ENCODE peak calls at places on chromosome 19, in five cellular contexts. One of them, this sample, is unnamed.

GRCh38 chr19:31149306-31149975 is 199.8 kb downstream of the TSHZ3 start:
- DNase-seq in H1: no peak
- DNase-seq in K562: no peak
- DNase-seq in GM12878: no peak
- DNase-seq in HepG2: no peak
- DNase-seq in this sample: no peak

GRCh38 chr19:50720921-50721291 is 1.3 kb upstream of the SHANK1 start:
- DNase-seq in HepG2: no peak
- DNase-seq in GM12878: no peak
- DNase-seq in H1: no peak
- DNase-seq in K562: no peak
- DNase-seq in this sample: no peak

GRCh38 chr19:406121-406711 is 2.7 kb downstream of the C2CD4C start:
- DNase-seq in GM12878: no peak
- DNase-seq in K562: no peak
- DNase-seq in HepG2: no peak
- DNase-seq in H1: no peak
- DNase-seq in this sample: no peak

GRCh38 chr19:18745012-18745735 is 45.9 kb downstream of the COMP start:
- DNase-seq in K562: no peak
- DNase-seq in H1: no peak
- DNase-seq in HepG2: no peak
- DNase-seq in GM12878: no peak
- DNase-seq in this sample: no peak

GRCh38 chr19:51158474-51159129 is 16.5 kb downstream of the SIGLEC7 start:
- DNase-seq in K562: peak
- DNase-seq in HepG2: peak
- DNase-seq in H1: peak
- DNase-seq in GM12878: no peak
- DNase-seq in this sample: peak

GRCh38 chr19:37966211-37967072 is 59.4 kb downstream of the SIPA1L3 start:
- DNase-seq in H1: no peak
- DNase-seq in HepG2: no peak
- DNase-seq in GM12878: no peak
- DNase-seq in K562: no peak
- DNase-seq in this sample: no peak

GRCh38 chr19:30648321-30648720 is 276.1 kb downstream of the ZNF536 start:
- DNase-seq in GM12878: no peak
- DNase-seq in HepG2: no peak
- DNase-seq in K562: no peak
- DNase-seq in H1: no peak
- DNase-seq in this sample: no peak

GRCh38 chr19:3275068-3275582 is 50.7 kb downstream of the CELF5 start:
- DNase-seq in HepG2: peak
- DNase-seq in GM12878: no peak
- DNase-seq in K562: peak
- DNase-seq in H1: peak
- DNase-seq in this sample: peak

GRCh38 chr19:18058208-18059009 is 28.3 kb downstream of the IL12RB1 start:
- DNase-seq in K562: peak
- DNase-seq in HepG2: peak
- DNase-seq in GM12878: no peak
- DNase-seq in H1: peak
- DNase-seq in this sample: peak

DNA sequence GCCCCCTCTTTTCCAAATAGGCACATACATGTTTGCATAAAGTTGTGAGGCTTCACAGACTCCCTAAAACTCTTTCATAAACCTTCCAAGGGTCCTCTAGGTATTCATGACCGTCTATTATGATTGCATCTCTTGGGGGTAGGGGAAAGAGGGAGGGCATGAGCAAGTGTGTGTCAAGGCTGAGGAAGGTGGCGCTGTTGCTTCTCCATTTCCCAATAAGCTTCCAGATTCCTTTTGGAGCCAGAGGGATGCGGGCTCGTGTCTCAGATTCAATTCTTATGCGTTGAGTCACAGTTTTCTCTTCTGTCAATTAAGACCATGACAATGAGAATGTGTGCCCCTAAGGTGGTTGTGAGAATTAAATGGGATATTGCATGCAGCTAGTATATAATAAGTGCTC is 51.0 kb upstream of the CYP2A7 start:
- DNase-seq in GM12878: no peak
- DNase-seq in K562: no peak
- DNase-seq in H1: no peak
- DNase-seq in HepG2: no peak
- DNase-seq in this sample: no peak
- TF ChIP-seq ZNF274 in GM12878: no peak
- TF ChIP-seq ZNF274 in K562: no peak
- TF ChIP-seq ZNF274 in H1: no peak
- TF ChIP-seq ZNF274 in HepG2: no peak
- TF ChIP-seq ZNF274 in this sample: no peak

DNA sequence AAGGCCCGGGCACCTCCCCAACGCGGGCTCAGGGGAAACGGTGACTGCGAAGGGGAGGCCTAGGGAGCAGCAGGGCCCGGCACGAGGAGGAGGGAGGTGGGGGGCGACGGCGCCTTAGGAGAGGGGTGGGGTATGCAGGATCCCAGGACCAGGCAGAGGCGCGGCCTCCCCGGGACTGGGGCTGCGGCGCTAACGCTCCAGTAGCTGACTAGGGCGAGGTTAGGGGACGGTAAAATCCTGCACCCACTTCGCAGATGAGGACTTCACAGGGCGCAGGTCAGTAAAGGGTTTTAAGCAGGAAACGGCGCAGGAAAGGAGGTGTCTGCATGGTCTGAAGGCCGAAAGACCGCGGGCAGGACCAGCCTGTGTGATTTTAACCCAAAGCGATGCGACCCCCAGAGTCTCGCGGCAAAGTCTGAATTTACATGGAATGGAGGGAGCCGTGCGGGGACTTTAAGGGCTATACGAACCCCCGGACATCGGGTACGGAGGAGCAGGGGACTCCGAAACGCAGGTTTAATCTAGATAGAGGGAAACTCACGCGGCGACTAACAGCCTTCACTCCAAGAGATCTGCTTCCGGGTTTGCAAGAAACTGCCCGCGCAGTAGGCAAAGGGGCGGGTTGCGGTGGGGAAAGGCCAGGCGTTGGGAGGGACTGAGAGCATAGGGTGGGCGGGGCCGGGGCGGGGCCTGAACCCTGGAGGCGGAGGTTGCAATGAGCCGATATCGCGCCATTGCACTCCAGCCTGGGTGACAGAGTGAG is at the start of gene ZNF665:
- DNase-seq in GM12878: no peak
- DNase-seq in H1: no peak
- DNase-seq in HepG2: no peak
- DNase-seq in K562: peak
- DNase-seq in this sample: no peak
- TF ChIP-seq CTCF in GM12878: no peak
- TF ChIP-seq CTCF in H1: no peak
- TF ChIP-seq CTCF in HepG2: no peak
- TF ChIP-seq CTCF in K562: no peak
- TF ChIP-seq CTCF in this sample: no peak

GRCh38 chr19:29404951-29405727 is 120.7 kb upstream of the VSTM2B start:
- DNase-seq in GM12878: no peak
- DNase-seq in K562: no peak
- DNase-seq in HepG2: no peak
- DNase-seq in H1: peak
- DNase-seq in this sample: no peak
- TF ChIP-seq ZNF274 in GM12878: no peak
- TF ChIP-seq ZNF274 in K562: no peak
- TF ChIP-seq ZNF274 in HepG2: no peak
- TF ChIP-seq ZNF274 in H1: no peak
- TF ChIP-seq ZNF274 in this sample: no peak

GRCh38 chr19:16572332-16573211 is at the start of gene SLC35E1:
- DNase-seq in K562: peak
- DNase-seq in GM12878: peak
- DNase-seq in HepG2: peak
- DNase-seq in H1: peak
- DNase-seq in this sample: peak
- TF ChIP-seq CTCF in K562: no peak
- TF ChIP-seq CTCF in GM12878: no peak
- TF ChIP-seq CTCF in HepG2: peak
- TF ChIP-seq CTCF in H1: no peak
- TF ChIP-seq CTCF in this sample: no peak

GRCh38 chr19:46088101-46088500 is 36.4 kb downstream of the IGFL3 start:
- DNase-seq in H1: no peak
- DNase-seq in K562: no peak
- DNase-seq in GM12878: no peak
- DNase-seq in HepG2: no peak
- DNase-seq in this sample: no peak
- TF ChIP-seq ZNF274 in H1: no peak
- TF ChIP-seq ZNF274 in K562: no peak
- TF ChIP-seq ZNF274 in GM12878: no peak
- TF ChIP-seq ZNF274 in HepG2: no peak
- TF ChIP-seq ZNF274 in this sample: no peak

GRCh38 chr19:49663224-49663623 is 2.4 kb downstream of the IRF3 start:
- DNase-seq in GM12878: no peak
- DNase-seq in H1: no peak
- DNase-seq in K562: no peak
- DNase-seq in HepG2: no peak
- DNase-seq in this sample: no peak

GRCh38 chr19:49666120-49666444 is 349 bp downstream of the BCL2L12 start:
- DNase-seq in K562: no peak
- DNase-seq in H1: no peak
- DNase-seq in HepG2: no peak
- DNase-seq in GM12878: no peak
- DNase-seq in this sample: no peak

GRCh38 chr19:49664171-49665070 is 1.2 kb downstream of the IRF3 start:
- DNase-seq in K562: peak
- DNase-seq in H1: peak
- DNase-seq in HepG2: peak
- DNase-seq in GM12878: no peak
- DNase-seq in this sample: peak

GRCh38 chr19:49667473-49667872 is 1.7 kb downstream of the BCL2L12 start:
- DNase-seq in K562: no peak
- DNase-seq in H1: no peak
- DNase-seq in HepG2: no peak
- DNase-seq in GM12878: no peak
- DNase-seq in this sample: no peak

DNA sequence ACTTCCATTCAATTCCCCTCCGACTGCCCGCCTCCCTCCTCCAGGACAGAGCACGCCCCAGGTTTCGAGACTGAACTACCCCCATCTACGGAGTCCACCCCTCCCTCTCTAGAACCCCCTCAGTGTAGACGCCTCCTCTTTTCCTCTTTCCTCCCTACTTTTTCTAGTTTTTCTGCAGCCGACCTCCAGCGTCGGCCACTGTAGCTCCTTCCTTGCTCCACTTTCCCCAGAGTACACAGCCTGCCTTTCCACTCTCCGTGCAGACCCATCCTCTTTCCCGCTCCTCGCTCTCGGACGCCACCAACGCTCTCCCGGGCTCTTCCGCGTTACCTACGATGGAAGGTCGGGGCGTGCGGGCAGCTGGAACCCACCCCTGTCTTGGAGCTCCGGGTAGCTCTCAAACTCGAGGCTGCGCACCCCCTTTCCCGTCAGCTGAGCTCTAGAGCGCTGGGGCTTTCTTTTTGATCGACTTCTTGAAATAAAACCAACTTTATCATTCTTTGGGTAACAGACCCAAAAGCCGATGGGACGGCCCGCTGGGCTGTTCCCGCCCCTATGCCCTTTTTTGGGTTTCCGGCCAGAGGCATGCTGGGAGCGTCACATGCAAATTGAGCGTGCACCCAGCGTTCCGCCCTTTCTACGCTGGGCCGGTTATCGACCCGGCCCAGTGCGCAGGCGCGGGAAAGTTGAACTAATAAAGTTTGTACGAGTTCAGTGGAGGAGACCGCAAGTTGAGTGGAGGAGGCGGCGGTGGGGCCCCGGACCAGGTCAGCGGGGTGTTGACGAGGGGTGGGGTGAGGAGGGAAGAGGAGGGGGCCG is at the start of the genes BCL2L12 and IRF3:
- DNase-seq in GM12878: peak
- DNase-seq in H1: peak
- DNase-seq in K562: peak
- DNase-seq in HepG2: peak
- DNase-seq in this sample: peak
- TF ChIP-seq CTCF in GM12878: no peak
- TF ChIP-seq CTCF in H1: no peak
- TF ChIP-seq CTCF in K562: no peak
- TF ChIP-seq CTCF in HepG2: peak
- TF ChIP-seq CTCF in this sample: no peak

DNA sequence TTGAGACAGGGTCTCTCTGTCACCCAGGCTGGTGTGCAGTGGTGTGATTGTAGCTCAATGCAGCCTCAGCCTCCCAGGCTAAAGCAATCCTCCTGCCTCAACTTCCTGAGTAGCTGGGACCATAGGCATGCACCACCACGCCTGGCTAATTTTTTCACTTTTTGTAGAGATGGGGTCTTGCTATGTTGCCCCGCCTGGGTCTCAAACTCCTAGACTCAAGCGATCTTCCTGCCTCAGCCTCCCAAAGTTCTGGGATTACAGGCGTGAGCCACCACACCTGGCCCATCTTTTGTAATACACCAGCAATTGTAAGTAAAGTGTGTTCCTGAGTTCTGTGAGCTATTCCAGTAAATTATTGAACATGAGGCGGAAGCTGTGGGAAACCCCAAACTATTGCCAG is 6.7 kb downstream of the PLA2G4C start:
- DNase-seq in K562: no peak
- DNase-seq in H1: no peak
- DNase-seq in HepG2: no peak
- DNase-seq in GM12878: no peak
- DNase-seq in this sample: no peak
- TF ChIP-seq ZNF274 in K562: no peak
- TF ChIP-seq ZNF274 in H1: no peak
- TF ChIP-seq ZNF274 in HepG2: no peak
- TF ChIP-seq ZNF274 in GM12878: no peak
- TF ChIP-seq ZNF274 in this sample: no peak

DNA sequence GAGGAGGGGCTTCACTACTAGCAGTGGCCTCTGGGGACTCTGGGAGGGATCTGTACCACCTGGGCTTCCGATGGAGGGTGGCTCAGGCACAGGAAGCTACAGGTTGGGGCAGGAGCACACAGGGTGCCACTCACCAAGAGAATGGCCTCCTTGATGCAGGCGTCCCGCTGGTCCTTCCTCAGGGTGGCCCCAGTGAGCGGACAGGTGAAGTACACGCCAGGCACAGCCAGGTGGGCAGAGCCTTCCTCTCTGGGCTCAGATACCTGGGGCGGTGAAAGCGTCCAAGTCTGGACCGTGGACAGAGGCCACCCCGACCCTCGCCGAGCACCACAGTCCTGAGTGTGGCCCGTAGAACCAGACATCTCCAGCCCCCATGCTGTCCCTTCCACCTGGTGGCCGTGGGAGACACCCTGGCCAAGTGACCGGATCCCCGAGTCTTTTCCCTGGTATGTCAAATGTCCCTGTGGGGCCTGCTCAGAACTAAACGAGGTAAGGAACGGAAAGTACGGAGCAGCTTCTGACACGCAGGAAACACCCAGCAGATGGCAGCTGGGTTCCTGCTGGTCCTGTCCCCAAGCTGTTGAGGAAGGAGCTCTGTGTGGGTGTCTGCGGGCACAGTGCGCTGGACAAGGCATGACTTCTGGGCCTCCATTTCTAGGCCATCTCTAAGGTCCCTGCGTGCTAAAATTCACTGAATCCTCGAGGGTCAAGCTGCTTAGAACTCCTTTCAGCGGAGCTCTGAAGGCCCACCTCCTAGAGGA is 5.2 kb downstream of the UBXN6 start:
- DNase-seq in HepG2: no peak
- DNase-seq in K562: no peak
- DNase-seq in GM12878: no peak
- DNase-seq in H1: no peak
- DNase-seq in this sample: no peak
- TF ChIP-seq CTCF in HepG2: no peak
- TF ChIP-seq CTCF in K562: no peak
- TF ChIP-seq CTCF in GM12878: no peak
- TF ChIP-seq CTCF in H1: no peak
- TF ChIP-seq CTCF in this sample: no peak